ENCODE peak calls at places on chromosomes 11 and 22, in six cellular contexts. Q, A, J, D, Z and O are unnamed samples.

GRCh38 chr22:37492428-37493344 is 6.5 kb upstream of the MFNG start:
- DNase-seq in A (peak), D (no peak), J (peak), Q (peak), Z (peak), O (peak)

GRCh38 chr22:42396621-42397331 is 35.4 kb downstream of the NFAM1 start:
- DNase-seq in A (no peak), Z (no peak), Q (no peak), D (no peak), J (no peak), O (peak)

GRCh38 chr22:21451545-21452520 is 15.4 kb upstream of the TMEM191C start:
- DNase-seq in Z (no peak), D (no peak), A (no peak), J (no peak), Q (peak), O (no peak)

GRCh38 chr11:70880416-70880815 is 372.0 kb downstream of the SHANK2 start:
- DNase-seq in Q (no peak), D (no peak), A (no peak), Z (no peak), J (no peak), O (no peak)

GRCh38 chr11:46183819-46184218 is 62.6 kb upstream of the PHF21A start:
- DNase-seq in A (no peak), J (no peak), D (no peak), Q (no peak), Z (peak), O (no peak)

GRCh38 chr11:60948251-60948650 is 3.7 kb downstream of the SLC15A3 start:
- DNase-seq in Q (no peak), Z (no peak), J (no peak), A (no peak), D (no peak), O (no peak)

GRCh38 chr11:75350743-75351540 is 519 bp downstream of the ARRB1 start:
- DNase-seq in Z (no peak), D (peak), A (peak), Q (peak), J (peak), O (peak)

GRCh38 chr22:24142241-24142640 is 39.0 kb upstream of the SUSD2 start:
- DNase-seq in J (no peak), Q (no peak), A (no peak), Z (no peak), D (no peak), O (no peak)

GRCh38 chr11:132158696-132159095 is 788.3 kb downstream of the NTM start:
- DNase-seq in D (no peak), Q (no peak), A (no peak), Z (peak), J (no peak), O (no peak)

GRCh38 chr11:106794058-106794457 is 224.2 kb downstream of the GUCY1A2 start:
- DNase-seq in J (no peak), Q (no peak), A (no peak), D (no peak), Z (no peak), O (no peak)

GRCh38 chr11:127000291-127000968 is at the start of gene KIRREL3:
- DNase-seq in D (no peak), J (no peak), Q (no peak), A (no peak), Z (no peak), O (no peak)

GRCh38 chr22:25402501-25403283 is 161.8 kb upstream of the GRK3 start:
- DNase-seq in A (no peak), Z (peak), D (peak), J (no peak), Q (peak), O (peak)

GRCh38 chr11:128424271-128424709 is 163.1 kb downstream of the ETS1 start:
- DNase-seq in A (no peak), Q (no peak), D (no peak), J (no peak), Z (no peak), O (no peak)

GRCh38 chr22:44057411-44057987 is 33.4 kb downstream of the PARVB start:
- DNase-seq in J (no peak), A (no peak), Z (no peak), D (peak), Q (no peak), O (no peak)

GRCh38 chr11:63892233-63892632 is 24.7 kb downstream of the RCOR2 start:
- DNase-seq in Z (peak), D (no peak), J (no peak), A (no peak), Q (no peak), O (peak)

GRCh38 chr22:28249402-28249801 is 330.3 kb upstream of the PITPNB start:
- DNase-seq in A (no peak), Z (no peak), D (no peak), Q (no peak), J (no peak), O (no peak)

GRCh38 chr22:44337658-44338004 is 24.9 kb upstream of the SHISAL1 start:
- DNase-seq in Z (peak), Q (no peak), D (no peak), J (no peak), A (no peak), O (no peak)

GRCh38 chr22:41831383-41831782 is 1.5 kb upstream of the SREBF2 start:
- DNase-seq in D (no peak), A (no peak), J (no peak), Z (peak), Q (no peak), O (peak)

GRCh38 chr11:43975631-43976030 is 33.2 kb downstream of the C11orf96 start:
- DNase-seq in Z (no peak), J (no peak), Q (no peak), A (no peak), D (no peak), O (no peak)

GRCh38 chr11:101797335-101797734 is 117.5 kb upstream of the CEP126 start:
- DNase-seq in J (no peak), A (no peak), Q (no peak), D (no peak), Z (peak), O (no peak)

GRCh38 chr11:67318239-67318555 is 14.9 kb downstream of the SSH3 start:
- DNase-seq in Q (no peak), D (no peak), A (no peak), J (no peak), Z (no peak), O (peak)

GRCh38 chr11:72760543-72761400 is 8.6 kb upstream of the ARAP1 start:
- DNase-seq in Q (no peak), J (no peak), A (no peak), Z (peak), D (no peak), O (no peak)